ENCODE peak calls at places on chromosomes 1 and 21, in five cellular contexts. D, C, L, R and N are unnamed samples.

GRCh38 chr1:3101127-3101939 is 32.3 kb downstream of the PRDM16 start:
- DNase-seq in D (no peak), C (no peak), L (no peak), R (no peak), N (no peak)

GRCh38 chr1:185369786-185370185 is 52.7 kb upstream of the IVNS1ABP start:
- DNase-seq in D (no peak), C (no peak), L (no peak), R (no peak), N (no peak)

GRCh38 chr1:7526196-7526866 is 244.8 kb upstream of the VAMP3 start:
- DNase-seq in D (no peak), C (peak), L (peak), R (no peak), N (no peak)

GRCh38 chr1:197092491-197093023 is 25.5 kb upstream of the F13B start:
- DNase-seq in D (no peak), C (no peak), L (no peak), R (no peak), N (no peak)

GRCh38 chr1:1239624-1240347 is 6.7 kb downstream of the C1QTNF12 start:
- DNase-seq in D (no peak), C (no peak), L (no peak), R (no peak), N (no peak)

GRCh38 chr1:179079113-179079761 is 2.6 kb upstream of the TOR3A start:
- DNase-seq in D (peak), C (peak), L (no peak), R (no peak), N (no peak)

GRCh38 chr1:27990920-27991537 is 31.3 kb downstream of the XKR8 start:
- DNase-seq in D (no peak), C (no peak), L (no peak), R (no peak), N (no peak)

GRCh38 chr1:230355128-230355527 is 71.0 kb downstream of the PGBD5 start:
- DNase-seq in D (no peak), C (no peak), L (no peak), R (no peak), N (no peak)

GRCh38 chr1:52365091-52365745 is 787 bp downstream of the CC2D1B start:
- DNase-seq in D (peak), C (peak), L (peak), R (no peak), N (no peak)

GRCh38 chr1:18575620-18576019 is 55.0 kb upstream of the PAX7 start:
- DNase-seq in D (peak), C (peak), L (no peak), R (no peak), N (no peak)

GRCh38 chr1:24018611-24019580 is 38.8 kb upstream of the SRSF10 start:
- DNase-seq in D (peak), C (peak), L (peak), R (no peak), N (no peak)

GRCh38 chr1:85042413-85042812 is 5.9 kb downstream of the MCOLN3 start:
- DNase-seq in D (no peak), C (no peak), L (no peak), R (no peak), N (no peak)

GRCh38 chr1:222897527-222898190 is 82.8 kb downstream of the DISP1 start:
- DNase-seq in D (no peak), C (no peak), L (no peak), R (no peak), N (no peak)

GRCh38 chr1:1111516-1112236 is 4.2 kb downstream of the C1orf159 start:
- DNase-seq in D (no peak), C (no peak), L (no peak), R (no peak), N (no peak)

GRCh38 chr1:162161921-162162550 is 92.5 kb downstream of the NOS1AP start:
- DNase-seq in D (no peak), C (no peak), L (no peak), R (no peak), N (no peak)

GRCh38 chr1:87979079-87979478 is 650.4 kb downstream of the LMO4 start:
- DNase-seq in D (no peak), C (no peak), L (no peak), R (no peak), N (no peak)

GRCh38 chr1:11680270-11681070 is 478 bp downstream of the MAD2L2 start:
- DNase-seq in D (no peak), C (no peak), L (peak), R (no peak), N (no peak)

GRCh38 chr1:231990388-231990787 is 363.8 kb downstream of the DISC1 start:
- DNase-seq in D (no peak), C (no peak), L (no peak), R (no peak), N (no peak)

GRCh38 chr1:42730002-42730401 is 10.0 kb downstream of the CLDN19 start:
- DNase-seq in D (peak), C (no peak), L (no peak), R (no peak), N (no peak)

GRCh38 chr21:38048241-38048640 is 132.0 kb upstream of the KCNJ6 start:
- DNase-seq in D (no peak), C (no peak), L (no peak), R (no peak), N (no peak)

GRCh38 chr21:44853601-44854390 is 19.7 kb downstream of the PTTG1IP start:
- DNase-seq in D (no peak), C (no peak), L (peak), R (no peak), N (no peak)

GRCh38 chr1:64172458-64172983 is 30.9 kb upstream of the UBE2U start:
- DNase-seq in D (peak), C (no peak), L (no peak), R (no peak), N (no peak)

GRCh38 chr1:240706150-240706904 is 94.4 kb upstream of the GREM2 start:
- DNase-seq in D (no peak), C (peak), L (no peak), R (no peak), N (no peak)

GRCh38 chr1:116556289-116557006 is 14.4 kb downstream of the CD58 start:
- DNase-seq in D (peak), C (no peak), L (no peak), R (peak), N (no peak)

GRCh38 chr1:55244476-55245109 is 29.4 kb upstream of the USP24 start:
- DNase-seq in D (no peak), C (no peak), L (no peak), R (no peak), N (no peak)

GRCh38 chr21:36881223-36881622 is 85.2 kb downstream of the HLCS start:
- DNase-seq in D (no peak), C (peak), L (no peak), R (no peak), N (no peak)

GRCh38 chr1:44811234-44811633 is 2.9 kb downstream of the BTBD19 start:
- DNase-seq in D (peak), C (no peak), L (no peak), R (no peak), N (no peak)

GRCh38 chr21:27026501-27026900 is 59.6 kb upstream of the ADAMTS5 start:
- DNase-seq in D (no peak), C (no peak), L (no peak), R (no peak), N (no peak)

GRCh38 chr1:152347116-152347728 is 12.6 kb downstream of the FLG2 start:
- DNase-seq in D (peak), C (peak), L (no peak), R (peak), N (no peak)